ENCODE peak calls at places on chromosome 4, in ten cellular contexts. One of them, this sample, is unnamed.
A peak's percentile ranks its signal among the peaks of the same experiment; 100 is the strongest.

GRCh38 chr4:155597281-155597680 is 69.4 kb upstream of the GUCY1A1 start:
- DNase-seq in colonic mucosa: no peak
- DNase-seq in sigmoid colon: no peak
- DNase-seq in lower lobe of right lung: no peak
- DNase-seq in tibial nerve: no peak
- DNase-seq in cardiac muscle cell: no peak
- DNase-seq in hepatocyte: no peak
- DNase-seq in A549: no peak
- DNase-seq in foreskin keratinocyte: no peak
- DNase-seq in lung: no peak
- DNase-seq in this sample: no peak

GRCh38 chr4:187059895-187060294 is 336.2 kb upstream of the FAT1 start:
- DNase-seq in lung: no peak
- DNase-seq in colonic mucosa: no peak
- DNase-seq in A549: no peak
- DNase-seq in hepatocyte: no peak
- DNase-seq in tibial nerve: no peak
- DNase-seq in foreskin keratinocyte: no peak
- DNase-seq in lower lobe of right lung: no peak
- DNase-seq in cardiac muscle cell: no peak
- DNase-seq in sigmoid colon: no peak
- DNase-seq in this sample: no peak

GRCh38 chr4:57102050-57102564 is 8.1 kb downstream of the IGFBP7 start:
- DNase-seq in tibial nerve: peak; percentile 43
- DNase-seq in sigmoid colon: peak; percentile 89
- DNase-seq in lower lobe of right lung: no peak
- DNase-seq in hepatocyte: no peak
- DNase-seq in cardiac muscle cell: peak; percentile 98
- DNase-seq in lung: no peak
- DNase-seq in A549: peak; percentile 81
- DNase-seq in colonic mucosa: peak; percentile 42
- DNase-seq in foreskin keratinocyte: no peak
- DNase-seq in this sample: peak; percentile 27

GRCh38 chr4:70895405-70895804 is 6.8 kb upstream of the MOB1B start:
- DNase-seq in cardiac muscle cell: peak; percentile 10
- DNase-seq in foreskin keratinocyte: no peak
- DNase-seq in tibial nerve: no peak
- DNase-seq in sigmoid colon: no peak
- DNase-seq in lung: no peak
- DNase-seq in hepatocyte: no peak
- DNase-seq in lower lobe of right lung: no peak
- DNase-seq in A549: peak; percentile 12
- DNase-seq in colonic mucosa: no peak
- DNase-seq in this sample: no peak

GRCh38 chr4:77635246-77635645 is 29.6 kb downstream of the CXCL13 start:
- DNase-seq in foreskin keratinocyte: no peak
- DNase-seq in tibial nerve: no peak
- DNase-seq in lung: no peak
- DNase-seq in colonic mucosa: no peak
- DNase-seq in hepatocyte: no peak
- DNase-seq in sigmoid colon: no peak
- DNase-seq in cardiac muscle cell: no peak
- DNase-seq in A549: no peak
- DNase-seq in lower lobe of right lung: no peak
- DNase-seq in this sample: no peak

GRCh38 chr4:177047070-177047850 is 254.5 kb upstream of the VEGFC start:
- DNase-seq in foreskin keratinocyte: peak; percentile 43
- DNase-seq in cardiac muscle cell: peak; percentile 89
- DNase-seq in A549: peak; percentile 78
- DNase-seq in hepatocyte: peak; percentile 82
- DNase-seq in lung: peak; percentile 41
- DNase-seq in tibial nerve: no peak
- DNase-seq in sigmoid colon: peak; percentile 67
- DNase-seq in colonic mucosa: peak; percentile 38
- DNase-seq in lower lobe of right lung: no peak
- DNase-seq in this sample: peak; percentile 18

GRCh38 chr4:71609159-71609558 is 174.7 kb downstream of the GC start:
- DNase-seq in A549: no peak
- DNase-seq in hepatocyte: no peak
- DNase-seq in colonic mucosa: no peak
- DNase-seq in tibial nerve: no peak
- DNase-seq in sigmoid colon: no peak
- DNase-seq in foreskin keratinocyte: no peak
- DNase-seq in lower lobe of right lung: no peak
- DNase-seq in lung: no peak
- DNase-seq in cardiac muscle cell: peak; percentile 17
- DNase-seq in this sample: no peak

GRCh38 chr4:77308843-77309242 is 151.8 kb downstream of the CCNG2 start:
- DNase-seq in hepatocyte: peak; percentile 30
- DNase-seq in sigmoid colon: no peak
- DNase-seq in lower lobe of right lung: no peak
- DNase-seq in tibial nerve: no peak
- DNase-seq in colonic mucosa: no peak
- DNase-seq in A549: peak; percentile 24
- DNase-seq in foreskin keratinocyte: no peak
- DNase-seq in cardiac muscle cell: peak; percentile 54
- DNase-seq in lung: no peak
- DNase-seq in this sample: no peak

GRCh38 chr4:172786039-172786792 is 382.4 kb upstream of the GALNT7 start:
- DNase-seq in sigmoid colon: no peak
- DNase-seq in cardiac muscle cell: no peak
- DNase-seq in lower lobe of right lung: peak; percentile 76
- DNase-seq in hepatocyte: no peak
- DNase-seq in A549: no peak
- DNase-seq in colonic mucosa: no peak
- DNase-seq in lung: no peak
- DNase-seq in foreskin keratinocyte: peak; percentile 36
- DNase-seq in tibial nerve: no peak
- DNase-seq in this sample: no peak

GRCh38 chr4:3036131-3036952 is 38.0 kb downstream of the HTT-AS start:
- DNase-seq in sigmoid colon: no peak
- DNase-seq in lower lobe of right lung: no peak
- DNase-seq in tibial nerve: no peak
- DNase-seq in hepatocyte: no peak
- DNase-seq in cardiac muscle cell: no peak
- DNase-seq in lung: no peak
- DNase-seq in A549: no peak
- DNase-seq in colonic mucosa: no peak
- DNase-seq in foreskin keratinocyte: no peak
- DNase-seq in this sample: no peak

GRCh38 chr4:175109933-175110332 is 191.8 kb downstream of the ADAM29 start:
- DNase-seq in colonic mucosa: no peak
- DNase-seq in foreskin keratinocyte: no peak
- DNase-seq in sigmoid colon: peak; percentile 59
- DNase-seq in tibial nerve: no peak
- DNase-seq in cardiac muscle cell: no peak
- DNase-seq in lower lobe of right lung: no peak
- DNase-seq in hepatocyte: no peak
- DNase-seq in lung: no peak
- DNase-seq in A549: no peak
- DNase-seq in this sample: no peak

GRCh38 chr4:16269742-16270522 is 43.7 kb upstream of the TAPT1 start:
- DNase-seq in foreskin keratinocyte: peak; percentile 98
- DNase-seq in sigmoid colon: no peak
- DNase-seq in lower lobe of right lung: peak; percentile 52
- DNase-seq in cardiac muscle cell: peak; percentile 96
- DNase-seq in lung: no peak
- DNase-seq in colonic mucosa: no peak
- DNase-seq in A549: no peak
- DNase-seq in hepatocyte: no peak
- DNase-seq in tibial nerve: no peak
- DNase-seq in this sample: no peak

GRCh38 chr4:123786955-123787354 is 390.4 kb downstream of the SPRY1 start:
- DNase-seq in colonic mucosa: no peak
- DNase-seq in lung: no peak
- DNase-seq in tibial nerve: no peak
- DNase-seq in foreskin keratinocyte: no peak
- DNase-seq in hepatocyte: peak; percentile 10
- DNase-seq in sigmoid colon: peak; percentile 83
- DNase-seq in A549: no peak
- DNase-seq in cardiac muscle cell: peak; percentile 41
- DNase-seq in lower lobe of right lung: peak; percentile 49
- DNase-seq in this sample: no peak

GRCh38 chr4:83866821-83867220 is 330.9 kb downstream of the GPAT3 start:
- DNase-seq in tibial nerve: no peak
- DNase-seq in colonic mucosa: no peak
- DNase-seq in lower lobe of right lung: no peak
- DNase-seq in hepatocyte: no peak
- DNase-seq in foreskin keratinocyte: no peak
- DNase-seq in sigmoid colon: no peak
- DNase-seq in lung: no peak
- DNase-seq in A549: no peak
- DNase-seq in cardiac muscle cell: no peak
- DNase-seq in this sample: no peak

GRCh38 chr4:184397516-184398163 is 76.7 kb downstream of the IRF2 start:
- DNase-seq in sigmoid colon: no peak
- DNase-seq in hepatocyte: no peak
- DNase-seq in lower lobe of right lung: no peak
- DNase-seq in colonic mucosa: no peak
- DNase-seq in A549: no peak
- DNase-seq in lung: no peak
- DNase-seq in foreskin keratinocyte: no peak
- DNase-seq in cardiac muscle cell: peak; percentile 32
- DNase-seq in tibial nerve: no peak
- DNase-seq in this sample: no peak

GRCh38 chr4:184396001-184396400 is 78.3 kb downstream of the IRF2 start:
- DNase-seq in foreskin keratinocyte: no peak
- DNase-seq in colonic mucosa: no peak
- DNase-seq in A549: no peak
- DNase-seq in lower lobe of right lung: no peak
- DNase-seq in tibial nerve: no peak
- DNase-seq in lung: no peak
- DNase-seq in sigmoid colon: no peak
- DNase-seq in cardiac muscle cell: no peak
- DNase-seq in hepatocyte: no peak
- DNase-seq in this sample: no peak

GRCh38 chr4:184392748-184393334 is 81.5 kb downstream of the IRF2 start:
- DNase-seq in hepatocyte: no peak
- DNase-seq in lower lobe of right lung: no peak
- DNase-seq in A549: no peak
- DNase-seq in colonic mucosa: no peak
- DNase-seq in tibial nerve: no peak
- DNase-seq in sigmoid colon: no peak
- DNase-seq in cardiac muscle cell: no peak
- DNase-seq in foreskin keratinocyte: no peak
- DNase-seq in lung: peak; percentile 34
- DNase-seq in this sample: no peak

GRCh38 chr4:184396570-184397515 is 77.5 kb downstream of the IRF2 start:
- DNase-seq in foreskin keratinocyte: no peak
- DNase-seq in cardiac muscle cell: no peak
- DNase-seq in colonic mucosa: no peak
- DNase-seq in sigmoid colon: no peak
- DNase-seq in lower lobe of right lung: no peak
- DNase-seq in lung: no peak
- DNase-seq in A549: no peak
- DNase-seq in tibial nerve: no peak
- DNase-seq in hepatocyte: no peak
- DNase-seq in this sample: no peak

GRCh38 chr4:184395451-184395917 is 78.9 kb downstream of the IRF2 start:
- DNase-seq in cardiac muscle cell: no peak
- DNase-seq in colonic mucosa: no peak
- DNase-seq in foreskin keratinocyte: no peak
- DNase-seq in lung: no peak
- DNase-seq in tibial nerve: no peak
- DNase-seq in hepatocyte: no peak
- DNase-seq in sigmoid colon: no peak
- DNase-seq in lower lobe of right lung: no peak
- DNase-seq in A549: no peak
- DNase-seq in this sample: no peak
- H3K27ac ChIP-seq in cardiac muscle cell: no peak overlapping the region
- H3K27ac ChIP-seq in colonic mucosa: peak overlapping the region; percentile 9
- H3K27ac ChIP-seq in foreskin keratinocyte: no peak overlapping the region
- H3K27ac ChIP-seq in lung: peak overlapping the region; percentile 55
- H3K27ac ChIP-seq in tibial nerve: no peak overlapping the region
- H3K27ac ChIP-seq in hepatocyte: no peak overlapping the region
- H3K27ac ChIP-seq in sigmoid colon: peak overlapping the region; percentile 51
- H3K27ac ChIP-seq in lower lobe of right lung: no peak overlapping the region
- H3K27ac ChIP-seq in A549: no peak overlapping the region
- H3K27ac ChIP-seq in this sample: no peak overlapping the region

DNA sequence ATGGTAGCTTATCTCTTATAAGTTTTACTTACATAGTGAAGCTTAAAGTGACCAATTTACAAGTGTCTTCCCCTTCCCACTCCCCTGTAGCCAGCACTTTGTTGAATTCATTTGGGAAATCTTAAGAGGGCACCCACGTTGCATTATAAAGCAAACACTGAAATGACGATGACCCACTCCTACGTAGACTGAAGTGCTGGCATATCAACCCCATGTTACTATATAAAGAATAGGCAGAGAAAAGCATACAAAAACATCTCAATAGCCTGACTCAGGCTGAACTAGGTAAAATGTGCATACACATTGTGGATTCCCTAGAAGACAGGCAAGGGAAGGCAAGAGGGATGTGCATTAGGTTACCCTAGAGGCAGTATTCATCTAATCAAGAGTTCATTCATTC is 313.4 kb downstream of the TENM3 start:
- DNase-seq in hepatocyte: no peak
- DNase-seq in sigmoid colon: no peak
- DNase-seq in colonic mucosa: no peak
- DNase-seq in tibial nerve: no peak
- DNase-seq in lung: no peak
- DNase-seq in cardiac muscle cell: no peak
- DNase-seq in A549: no peak
- DNase-seq in foreskin keratinocyte: no peak
- DNase-seq in lower lobe of right lung: no peak
- DNase-seq in this sample: no peak
- H3K4me1 ChIP-seq in hepatocyte: peaks cover 7% of the 10 kb centered on the region
- H3K4me1 ChIP-seq in sigmoid colon: peaks cover 23% of the 10 kb centered on the region
- H3K4me1 ChIP-seq in colonic mucosa: no peaks in the 10 kb centered on the region
- H3K4me1 ChIP-seq in tibial nerve: peaks cover 26% of the 10 kb centered on the region
- H3K4me1 ChIP-seq in lung: peaks cover 2% of the 10 kb centered on the region
- H3K4me1 ChIP-seq in cardiac muscle cell: peaks cover 18% of the 10 kb centered on the region
- H3K4me1 ChIP-seq in A549: no peaks in the 10 kb centered on the region
- H3K4me1 ChIP-seq in foreskin keratinocyte: peaks cover 4% of the 10 kb centered on the region
- H3K4me1 ChIP-seq in lower lobe of right lung: no peaks in the 10 kb centered on the region
- H3K4me1 ChIP-seq in this sample: no peaks in the 10 kb centered on the region

GRCh38 chr4:29970626-29971025 is 749.5 kb upstream of the PCDH7 start:
- DNase-seq in lung: no peak
- DNase-seq in colonic mucosa: no peak
- DNase-seq in sigmoid colon: no peak
- DNase-seq in cardiac muscle cell: no peak
- DNase-seq in tibial nerve: no peak
- DNase-seq in hepatocyte: peak; percentile 13
- DNase-seq in lower lobe of right lung: no peak
- DNase-seq in A549: peak; percentile 4
- DNase-seq in foreskin keratinocyte: no peak
- DNase-seq in this sample: no peak
- TF ChIP-seq CTCF in lung: no peak
- TF ChIP-seq CTCF in colonic mucosa: no peak
- TF ChIP-seq CTCF in sigmoid colon: no peak
- TF ChIP-seq CTCF in cardiac muscle cell: no peak
- TF ChIP-seq CTCF in tibial nerve: no peak
- TF ChIP-seq CTCF in hepatocyte: peak; percentile 35
- TF ChIP-seq CTCF in lower lobe of right lung: no peak
- TF ChIP-seq CTCF in A549: no peak
- TF ChIP-seq CTCF in foreskin keratinocyte: peak; percentile 57
- TF ChIP-seq CTCF in this sample: no peak

DNA sequence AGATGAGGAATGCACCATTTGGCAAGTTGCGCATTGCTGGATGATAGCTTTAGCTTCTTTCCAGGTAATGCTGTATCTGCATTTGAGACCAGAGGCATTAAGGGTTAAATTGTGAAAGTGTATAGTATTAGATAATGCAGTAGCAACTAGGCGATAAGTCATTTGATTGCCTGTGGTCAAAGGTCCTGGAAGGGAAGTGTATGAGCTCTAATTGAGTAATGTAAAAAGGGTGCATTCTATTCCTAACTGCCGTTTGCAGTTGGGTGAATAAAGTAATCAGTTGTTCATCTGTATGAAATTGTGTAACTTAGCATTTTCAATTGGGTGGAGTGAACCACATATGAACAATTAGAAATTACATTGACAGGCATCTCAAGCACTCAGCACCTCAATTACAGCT is 54.5 kb upstream of the WDR1 start:
- DNase-seq in lower lobe of right lung: no peak
- DNase-seq in A549: no peak
- DNase-seq in lung: no peak
- DNase-seq in hepatocyte: no peak
- DNase-seq in foreskin keratinocyte: peak; percentile 42
- DNase-seq in colonic mucosa: peak; percentile 30
- DNase-seq in cardiac muscle cell: peak; percentile 17
- DNase-seq in tibial nerve: no peak
- DNase-seq in sigmoid colon: no peak
- DNase-seq in this sample: no peak
- H3K27ac ChIP-seq in lower lobe of right lung: no peak overlapping the region
- H3K27ac ChIP-seq in A549: no peak overlapping the region
- H3K27ac ChIP-seq in lung: no peak overlapping the region
- H3K27ac ChIP-seq in hepatocyte: no peak overlapping the region
- H3K27ac ChIP-seq in foreskin keratinocyte: no peak overlapping the region
- H3K27ac ChIP-seq in colonic mucosa: no peak overlapping the region
- H3K27ac ChIP-seq in cardiac muscle cell: no peak overlapping the region
- H3K27ac ChIP-seq in tibial nerve: no peak overlapping the region
- H3K27ac ChIP-seq in sigmoid colon: no peak overlapping the region
- H3K27ac ChIP-seq in this sample: no peak overlapping the region

This sample was measured in pancreas.